ENCODE peak calls at places on chromosomes 16 and 17, in eight cellular contexts. One of them, this sample, is unnamed.

GRCh38 chr16:27515874-27516353 is 33.8 kb downstream of the GTF3C1 start:
- DNase-seq in AG08395: peak; percentile 52
- DNase-seq in amygdala: no peak
- DNase-seq in GM12892: peak; percentile 57
- DNase-seq in skeletal muscle cell: no peak
- DNase-seq in activated naive CD4-positive, alpha-beta T cell treated with anti-CD3 and anti-CD28 coated beads, Interleukin-2, amount 50 U/mL, for 16 hours: peak; percentile 27
- DNase-seq in astrocyte of the cerebellum: no peak
- DNase-seq in Calu3: peak; percentile 35
- DNase-seq in this sample: no peak

GRCh38 chr16:1052791-1053521 is 19.6 kb upstream of the SSTR5 start:
- DNase-seq in Calu3: no peak
- DNase-seq in astrocyte of the cerebellum: no peak
- DNase-seq in skeletal muscle cell: peak; percentile 42
- DNase-seq in activated naive CD4-positive, alpha-beta T cell treated with anti-CD3 and anti-CD28 coated beads, Interleukin-2, amount 50 U/mL, for 16 hours: no peak
- DNase-seq in GM12892: no peak
- DNase-seq in amygdala: no peak
- DNase-seq in AG08395: no peak
- DNase-seq in this sample: no peak

GRCh38 chr17:76872221-76872873 is 4.1 kb downstream of the MGAT5B start:
- DNase-seq in activated naive CD4-positive, alpha-beta T cell treated with anti-CD3 and anti-CD28 coated beads, Interleukin-2, amount 50 U/mL, for 16 hours: no peak
- DNase-seq in astrocyte of the cerebellum: peak; percentile 95
- DNase-seq in Calu3: peak; percentile 81
- DNase-seq in GM12892: no peak
- DNase-seq in amygdala: no peak
- DNase-seq in skeletal muscle cell: peak; percentile 75
- DNase-seq in AG08395: peak; percentile 97
- DNase-seq in this sample: no peak

GRCh38 chr17:78014651-78015050 is 56.1 kb downstream of the TNRC6C start:
- DNase-seq in activated naive CD4-positive, alpha-beta T cell treated with anti-CD3 and anti-CD28 coated beads, Interleukin-2, amount 50 U/mL, for 16 hours: no peak
- DNase-seq in astrocyte of the cerebellum: no peak
- DNase-seq in skeletal muscle cell: no peak
- DNase-seq in Calu3: no peak
- DNase-seq in GM12892: no peak
- DNase-seq in AG08395: no peak
- DNase-seq in amygdala: no peak
- DNase-seq in this sample: no peak

GRCh38 chr17:17568772-17569195 is 22.7 kb downstream of the PEMT start:
- DNase-seq in astrocyte of the cerebellum: no peak
- DNase-seq in skeletal muscle cell: no peak
- DNase-seq in GM12892: peak; percentile 79
- DNase-seq in AG08395: peak; percentile 76
- DNase-seq in Calu3: peak; percentile 86
- DNase-seq in amygdala: no peak
- DNase-seq in activated naive CD4-positive, alpha-beta T cell treated with anti-CD3 and anti-CD28 coated beads, Interleukin-2, amount 50 U/mL, for 16 hours: peak; percentile 49
- DNase-seq in this sample: peak; percentile 59

GRCh38 chr17:81345211-81346089 is 49.8 kb upstream of the BAHCC1 start:
- DNase-seq in GM12892: peak; percentile 82
- DNase-seq in amygdala: no peak
- DNase-seq in Calu3: peak; percentile 95
- DNase-seq in AG08395: peak; percentile 89
- DNase-seq in astrocyte of the cerebellum: peak; percentile 70
- DNase-seq in skeletal muscle cell: peak; percentile 62
- DNase-seq in activated naive CD4-positive, alpha-beta T cell treated with anti-CD3 and anti-CD28 coated beads, Interleukin-2, amount 50 U/mL, for 16 hours: peak; percentile 54
- DNase-seq in this sample: peak; percentile 41

GRCh38 chr17:34066528-34066927 is 188.6 kb upstream of the CCL2 start:
- DNase-seq in skeletal muscle cell: no peak
- DNase-seq in Calu3: no peak
- DNase-seq in activated naive CD4-positive, alpha-beta T cell treated with anti-CD3 and anti-CD28 coated beads, Interleukin-2, amount 50 U/mL, for 16 hours: no peak
- DNase-seq in amygdala: no peak
- DNase-seq in AG08395: no peak
- DNase-seq in GM12892: no peak
- DNase-seq in astrocyte of the cerebellum: no peak
- DNase-seq in this sample: no peak

GRCh38 chr17:5832886-5833285 is 237.3 kb upstream of the WSCD1 start:
- DNase-seq in AG08395: peak; percentile 52
- DNase-seq in skeletal muscle cell: peak; percentile 17
- DNase-seq in astrocyte of the cerebellum: peak; percentile 73
- DNase-seq in GM12892: no peak
- DNase-seq in amygdala: no peak
- DNase-seq in Calu3: no peak
- DNase-seq in activated naive CD4-positive, alpha-beta T cell treated with anti-CD3 and anti-CD28 coated beads, Interleukin-2, amount 50 U/mL, for 16 hours: no peak
- DNase-seq in this sample: no peak

GRCh38 chr17:81948635-81949378 is 1.8 kb upstream of the MYADML2 start:
- DNase-seq in Calu3: no peak
- DNase-seq in activated naive CD4-positive, alpha-beta T cell treated with anti-CD3 and anti-CD28 coated beads, Interleukin-2, amount 50 U/mL, for 16 hours: no peak
- DNase-seq in skeletal muscle cell: no peak
- DNase-seq in GM12892: no peak
- DNase-seq in amygdala: no peak
- DNase-seq in AG08395: no peak
- DNase-seq in astrocyte of the cerebellum: no peak
- DNase-seq in this sample: no peak

This sample was measured in CD8-positive, alpha-beta T cell.